ENCODE peak calls at places on chromosomes 6 and 20, in five cellular contexts. F is tibial nerve, T is IMR-90, X is heart left ventricle, J is HCT116. B is an unnamed sample.

GRCh38 chr6:143449731-143450452 is 603 bp downstream of the ADAT2 start:
- DNase-seq in X (no peak), T (peak), F (no peak), J (no peak), B (no peak)

GRCh38 chr20:21493049-21493448 is 20.8 kb downstream of the NKX2-2 start:
- DNase-seq in J (no peak), X (no peak), T (no peak), F (no peak), B (no peak)

GRCh38 chr20:59297641-59298040 is 2.8 kb upstream of the EDN3 start:
- DNase-seq in J (no peak), F (no peak), X (no peak), T (no peak), B (no peak)

GRCh38 chr20:61680096-61680495 is 385.6 kb downstream of the TAF4 start:
- DNase-seq in T (no peak), X (no peak), F (no peak), J (no peak), B (no peak)

GRCh38 chr6:45650527-45651135 is 272.9 kb upstream of the SUPT3H start:
- DNase-seq in F (no peak), J (peak), X (no peak), T (peak), B (no peak)

GRCh38 chr6:141095308-141095707 is 1037.4 kb upstream of the GJE1 start:
- DNase-seq in X (no peak), T (no peak), J (no peak), F (no peak), B (no peak)

GRCh38 chr20:50138479-50139393 is 14.8 kb downstream of the PEDS1 start:
- DNase-seq in T (no peak), X (no peak), F (no peak), J (no peak), B (no peak)

GRCh38 chr20:61543086-61543485 is 291.0 kb downstream of the CDH4 start:
- DNase-seq in J (no peak), X (no peak), T (no peak), F (no peak), B (no peak)

GRCh38 chr20:20734475-20734948 is 22.1 kb upstream of the RALGAPA2 start:
- DNase-seq in J (no peak), T (no peak), F (no peak), X (no peak), B (peak)

GRCh38 chr20:10622657-10623418 is 51.0 kb downstream of the JAG1 start:
- DNase-seq in X (peak), T (peak), J (no peak), F (no peak), B (no peak)

GRCh38 chr6:15504581-15505350 is 158.1 kb downstream of the DTNBP1 start:
- DNase-seq in F (peak), T (peak), X (peak), J (no peak), B (peak)

GRCh38 chr20:59235226-59235625 is 65.2 kb upstream of the EDN3 start:
- DNase-seq in X (no peak), T (no peak), F (no peak), J (no peak), B (no peak)

DNA sequence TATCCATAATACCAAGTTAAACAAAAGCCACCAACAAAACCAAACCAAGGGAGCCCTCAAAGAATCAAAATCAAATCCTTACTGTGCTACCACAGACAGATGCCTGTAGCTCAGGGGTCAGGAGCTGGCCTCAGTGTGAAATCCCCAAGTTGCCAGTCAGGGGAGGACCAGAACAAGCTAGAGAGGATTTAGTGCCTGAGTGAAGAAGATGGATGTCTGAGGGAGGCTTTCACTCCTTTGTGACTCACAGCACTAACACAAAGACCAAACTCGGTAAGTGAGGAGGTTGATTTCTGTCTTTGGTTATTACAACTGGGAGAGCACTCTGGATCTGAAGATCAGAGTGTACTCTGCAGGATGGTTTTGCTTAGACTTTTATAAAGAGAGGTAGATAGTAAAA is 189.9 kb upstream of the ZNF184 start:
- DNase-seq in F (no peak), X (no peak), T (no peak), J (no peak), B (no peak)
- H3K4me3 ChIP-seq in F (no peak), X (no peak), T (no peak), J (no peak), B (no peak)

DNA sequence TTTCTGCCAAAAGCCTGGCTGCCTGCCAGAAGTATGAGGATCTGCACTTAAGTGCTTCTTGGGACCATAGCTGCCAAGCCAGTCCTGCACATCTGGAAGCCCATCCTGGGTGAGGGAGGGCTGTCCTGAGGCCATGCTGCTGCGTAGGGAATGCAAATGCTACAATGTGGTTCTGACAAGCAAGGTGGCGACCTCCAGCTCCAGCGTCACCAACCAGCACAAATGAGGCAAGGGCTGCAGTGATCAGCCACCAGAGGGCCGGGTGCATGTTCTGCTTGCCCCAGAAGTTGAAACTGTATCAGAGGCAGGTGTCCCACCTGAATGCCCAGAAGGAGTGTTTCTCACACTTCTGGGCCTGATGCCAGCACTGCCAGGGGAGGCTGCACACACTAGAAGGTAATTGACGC is 99.1 kb upstream of the KCNQ5 start:
- DNase-seq in X (no peak), T (no peak), F (no peak), J (no peak), B (no peak)
- TF ChIP-seq CTCF in X (no peak), T (no peak), F (no peak), J (peak), B (no peak)

DNA sequence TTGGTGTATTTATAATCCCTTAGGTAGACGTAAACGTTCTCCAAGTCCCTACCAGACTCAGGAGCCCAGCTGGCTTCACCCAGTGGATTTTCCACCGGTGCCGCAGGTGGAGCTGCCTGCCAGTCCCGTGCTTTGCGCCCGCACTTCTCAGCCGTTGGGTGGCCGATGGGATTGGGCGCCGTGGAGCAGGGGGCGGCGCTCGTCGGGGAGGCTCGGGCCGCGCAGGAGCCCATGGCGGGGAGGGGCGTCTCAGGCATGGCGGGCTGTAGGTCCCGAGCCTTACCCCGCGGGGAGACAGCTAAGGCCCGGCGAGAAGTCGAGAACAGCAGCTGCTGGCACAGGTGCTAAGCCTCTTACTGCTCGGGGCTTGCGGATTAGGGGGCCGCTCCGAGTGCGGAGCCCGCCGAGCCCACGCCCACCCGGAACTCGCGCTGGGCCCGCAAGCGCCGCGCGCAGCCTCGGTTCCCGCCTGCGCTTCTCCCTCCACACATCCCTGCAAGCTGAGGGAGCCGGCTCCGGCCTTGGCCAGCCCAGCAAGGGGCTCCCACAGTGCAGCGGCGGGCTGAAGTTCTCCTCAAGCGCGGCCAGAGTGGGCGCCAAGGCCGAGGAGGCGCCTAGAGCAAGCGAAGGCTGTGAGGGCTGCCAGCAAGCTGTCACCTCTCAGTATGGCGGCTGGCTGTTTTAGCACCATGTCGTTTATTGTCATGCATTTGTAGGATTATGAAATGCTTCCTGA is 57.3 kb downstream of the TRIM27 start:
- DNase-seq in T (peak), X (peak), F (peak), J (no peak), B (peak)
- TF ChIP-seq POLR2A in T (no peak), X (no peak), F (no peak), J (no peak), B (no peak)

DNA sequence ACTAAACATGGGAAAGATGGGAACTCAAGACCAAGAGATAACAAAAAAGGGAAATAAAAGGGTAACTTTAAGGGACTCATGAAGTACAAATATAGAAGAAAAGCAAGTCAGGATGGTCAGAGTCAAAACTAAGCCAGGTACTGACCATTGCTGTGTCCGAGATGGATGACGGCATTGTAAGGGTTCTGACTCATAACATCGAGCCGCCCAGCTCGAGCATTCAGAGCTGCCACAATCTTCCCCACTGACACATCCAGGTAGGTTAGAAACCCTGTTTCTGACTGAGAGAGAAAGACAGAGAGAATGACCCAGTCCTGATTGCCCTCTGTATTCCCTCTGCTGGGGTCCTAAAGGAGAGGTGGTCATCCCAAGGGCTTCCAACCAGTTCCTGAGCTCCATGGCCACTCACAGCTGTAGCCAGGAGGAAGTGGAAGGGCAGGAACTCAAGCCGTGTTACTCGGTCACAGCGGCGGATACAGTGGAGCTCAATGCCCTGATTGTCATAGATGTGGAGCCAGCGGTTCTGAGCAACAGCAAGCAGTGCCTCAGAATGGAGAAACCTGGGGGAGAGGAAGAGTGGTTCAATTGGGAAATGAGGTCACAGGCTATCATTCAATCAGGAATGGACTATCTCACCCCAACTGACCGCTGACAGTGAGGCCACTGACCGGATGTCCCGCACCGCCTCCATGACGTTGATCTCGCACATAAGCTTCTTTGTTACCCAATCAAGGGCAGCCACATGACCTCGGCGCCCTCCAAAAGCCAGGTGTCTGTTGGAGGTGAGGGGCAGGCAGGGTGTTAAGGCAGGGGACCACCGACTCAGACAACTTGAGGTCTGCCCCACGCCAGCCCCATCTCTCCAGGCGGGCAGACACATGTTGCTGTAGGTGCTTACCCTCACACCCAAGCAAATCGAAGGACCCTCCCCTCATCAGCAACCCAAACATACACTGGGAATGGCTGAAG is 1.8 kb downstream of the WDR46 start:
- DNase-seq in F (no peak), X (no peak), T (no peak), J (no peak), B (no peak)
- H3K4me3 ChIP-seq in F (no peak), X (no peak), T (no peak), J (no peak), B (no peak)

GRCh38 chr6:169162968-169163903 is 90.4 kb downstream of the THBS2 start:
- DNase-seq in X (no peak), F (no peak), J (peak), T (peak), B (peak)
- TF ChIP-seq CTCF in X (no peak), F (no peak), J (no peak), T (peak), B (no peak)

DNA sequence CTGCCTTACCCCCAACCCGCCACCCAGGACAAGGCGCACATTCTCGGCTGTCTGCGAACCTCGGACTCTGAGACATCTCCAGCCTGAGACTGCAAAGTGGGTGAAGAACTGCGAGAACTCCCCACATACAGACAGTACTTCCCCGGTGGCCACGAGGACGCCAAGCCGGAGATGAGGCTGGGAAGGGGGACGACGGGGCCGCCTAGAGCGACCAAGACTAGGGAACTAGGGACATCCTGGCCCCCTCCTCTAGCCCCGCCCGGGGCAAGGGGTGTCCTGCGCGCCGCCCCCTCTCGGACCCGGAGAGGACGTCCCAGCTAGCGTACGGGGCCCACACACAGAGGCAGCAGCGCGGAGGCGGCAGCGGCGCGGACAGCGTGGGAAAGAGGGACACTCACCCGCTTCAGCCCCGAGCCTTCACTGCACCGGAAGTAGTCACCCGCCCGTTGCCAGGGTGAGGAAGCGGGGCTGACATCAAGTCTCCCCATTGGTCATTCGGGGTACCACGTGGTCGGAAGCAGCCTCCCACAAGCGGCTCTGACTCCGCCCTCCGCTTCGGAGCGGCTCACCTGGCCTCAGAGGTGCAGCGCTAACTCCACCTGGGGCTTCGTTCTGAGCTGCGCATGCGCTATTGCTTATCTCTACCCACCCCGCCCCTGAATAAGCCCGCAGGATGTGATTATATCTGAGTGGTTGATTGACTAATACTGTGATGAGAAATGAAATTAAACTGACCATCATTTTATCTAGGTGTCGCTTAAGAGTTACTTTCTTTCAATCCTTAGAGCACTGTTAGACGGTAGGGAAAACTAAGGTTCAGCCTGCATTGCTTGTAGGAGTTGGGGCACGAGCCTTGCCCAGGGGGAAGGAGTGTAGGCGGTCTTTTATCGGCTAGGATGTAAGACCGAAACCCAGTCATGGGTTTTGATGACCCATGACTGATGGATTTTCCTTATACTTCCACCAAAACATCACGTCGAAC is at the start of gene TASP1:
- DNase-seq in J (peak), F (peak), X (peak), T (peak), B (peak)
- TF ChIP-seq POLR2A in J (peak), F (peak), X (no peak), T (peak), B (no peak)

DNA sequence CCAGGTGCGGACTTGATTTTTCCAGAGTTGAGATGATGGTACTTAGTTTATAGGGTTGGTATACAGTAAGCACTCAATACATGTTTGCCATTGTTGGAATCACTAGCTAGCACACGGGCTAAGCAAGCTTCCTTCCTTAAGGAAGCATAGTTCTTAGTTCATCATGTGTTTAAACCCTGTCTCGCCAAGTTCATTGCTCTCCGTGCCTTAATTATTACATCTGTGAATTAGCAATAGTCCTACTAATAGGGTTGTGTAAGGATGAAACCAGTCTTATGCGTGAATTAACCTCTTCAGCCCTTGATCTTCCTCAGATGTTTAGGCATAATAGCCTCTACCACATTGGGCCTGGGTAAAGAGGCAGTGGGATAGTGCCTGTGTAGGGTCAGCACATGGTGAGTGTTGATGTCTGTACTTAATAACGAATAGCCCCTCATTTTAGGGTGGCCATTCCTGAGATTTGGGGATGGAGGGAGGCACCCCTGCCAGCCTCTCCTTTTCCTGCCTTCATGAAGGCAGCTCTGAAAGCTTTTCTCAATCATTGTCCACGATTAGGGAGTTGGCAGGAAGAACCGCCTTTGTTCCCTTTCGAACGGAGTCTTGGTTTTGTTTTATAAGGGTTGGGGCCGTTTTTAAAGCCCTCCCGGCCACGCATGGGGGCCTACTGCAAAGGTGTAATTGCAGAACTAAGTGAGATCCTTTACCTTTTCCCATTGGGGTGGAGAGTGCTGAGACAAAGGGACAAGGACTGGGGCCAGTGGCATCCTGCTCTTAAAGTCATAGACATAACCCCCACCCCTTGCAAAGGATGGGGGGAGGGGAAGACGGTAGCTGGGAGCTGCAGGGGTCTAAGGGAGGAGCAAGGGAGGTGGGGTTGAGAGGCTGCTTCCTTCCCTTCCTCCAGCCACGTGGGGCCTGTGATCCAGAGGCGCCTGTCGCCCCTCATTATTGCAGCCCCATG is 2.1 kb downstream of the DNMT3B start:
- DNase-seq in X (no peak), J (no peak), F (no peak), T (no peak), B (no peak)
- H3K4me3 ChIP-seq in X (no peak), J (peak), F (no peak), T (no peak), B (no peak)